ENCODE peak calls at places on chromosomes 11 and 22, in five cellular contexts. T is IMR-90; G is ovary; N is lung; M is CD4-positive, alpha-beta memory T cell. E is an unnamed sample.

GRCh38 chr11:128422576-128423370 is 164.6 kb downstream of the ETS1 start:
- DNase-seq in T (no peak), N (no peak), M (peak; percentile 90), G (no peak), E (peak; percentile 33)

GRCh38 chr22:49735411-49736311 is 92.0 kb downstream of the BRD1 start:
- DNase-seq in M (no peak), G (no peak), T (no peak), N (no peak), E (peak; percentile 36)

GRCh38 chr11:77424639-77425038 is 49.3 kb downstream of the PAK1 start:
- DNase-seq in T (no peak), N (no peak), G (no peak), M (no peak), E (no peak)

GRCh38 chr11:100578966-100579365 is 108.1 kb upstream of the ARHGAP42 start:
- DNase-seq in M (no peak), G (no peak), T (peak; percentile 61), N (no peak), E (no peak)

GRCh38 chr22:41910599-41911291 is 4.1 kb downstream of the SHISA8 start:
- DNase-seq in M (peak; percentile 34), G (peak; percentile 66), N (no peak), T (no peak), E (no peak)

GRCh38 chr22:30178180-30179126 is 68.1 kb downstream of the LIF start:
- DNase-seq in G (no peak), N (no peak), M (peak; percentile 14), T (no peak), E (no peak)

GRCh38 chr22:21972806-21973205 is 9.8 kb downstream of the TOP3B start:
- DNase-seq in T (no peak), N (no peak), M (no peak), G (no peak), E (peak; percentile 37)

GRCh38 chr11:83192846-83193245 is 666 bp upstream of the ANKRD42 start:
- DNase-seq in N (no peak), G (no peak), T (no peak), M (no peak), E (no peak)

GRCh38 chr22:17121235-17122195 is at the start of gene TMEM121B:
- DNase-seq in M (no peak), N (no peak), G (peak; percentile 48), T (peak; percentile 59), E (peak; percentile 64)

GRCh38 chr11:8913961-8914660 is 3.1 kb downstream of the AKIP1 start:
- DNase-seq in N (no peak), M (peak; percentile 30), T (peak; percentile 39), G (peak; percentile 56), E (no peak)

GRCh38 chr11:105588001-105588400 is 21.9 kb upstream of the GRIA4 start:
- DNase-seq in N (no peak), G (no peak), T (peak; percentile 83), M (no peak), E (no peak)

GRCh38 chr11:296976-297665 is 2.2 kb downstream of the IFITM5 start:
- DNase-seq in G (peak; percentile 38), M (no peak), N (no peak), T (no peak), E (peak; percentile 73)

GRCh38 chr22:47237890-47238480 is 475.5 kb downstream of the TBC1D22A start:
- DNase-seq in G (no peak), T (no peak), N (peak; percentile 19), M (no peak), E (no peak)

GRCh38 chr22:45239378-45240136 is 1.1 kb downstream of the KIAA0930 start:
- DNase-seq in N (no peak), M (no peak), T (no peak), G (no peak), E (no peak)

GRCh38 chr11:86314636-86315035 is 12.6 kb downstream of the HIKESHI start:
- DNase-seq in T (no peak), M (no peak), N (no peak), G (no peak), E (no peak)

GRCh38 chr11:44047298-44047697 is 483 bp upstream of the ACCSL start:
- DNase-seq in N (no peak), M (no peak), T (no peak), G (no peak), E (no peak)

GRCh38 chr11:29280452-29280851 is 736.4 kb downstream of the KCNA4 start:
- DNase-seq in N (no peak), M (no peak), T (peak; percentile 25), G (no peak), E (no peak)

GRCh38 chr11:35404397-35404775 is 15.0 kb downstream of the SLC1A2 start:
- DNase-seq in T (peak; percentile 38), M (no peak), N (peak; percentile 64), G (no peak), E (peak; percentile 89)

GRCh38 chr11:35407041-35407440 is 12.3 kb downstream of the SLC1A2 start:
- DNase-seq in M (no peak), N (no peak), T (no peak), G (no peak), E (no peak)

GRCh38 chr11:35398881-35399280 is 20.5 kb downstream of the SLC1A2 start:
- DNase-seq in T (peak; percentile 19), N (no peak), G (no peak), M (no peak), E (no peak)

GRCh38 chr11:35403765-35404396 is 15.5 kb downstream of the SLC1A2 start:
- DNase-seq in M (no peak), N (no peak), T (no peak), G (no peak), E (no peak)

DNA sequence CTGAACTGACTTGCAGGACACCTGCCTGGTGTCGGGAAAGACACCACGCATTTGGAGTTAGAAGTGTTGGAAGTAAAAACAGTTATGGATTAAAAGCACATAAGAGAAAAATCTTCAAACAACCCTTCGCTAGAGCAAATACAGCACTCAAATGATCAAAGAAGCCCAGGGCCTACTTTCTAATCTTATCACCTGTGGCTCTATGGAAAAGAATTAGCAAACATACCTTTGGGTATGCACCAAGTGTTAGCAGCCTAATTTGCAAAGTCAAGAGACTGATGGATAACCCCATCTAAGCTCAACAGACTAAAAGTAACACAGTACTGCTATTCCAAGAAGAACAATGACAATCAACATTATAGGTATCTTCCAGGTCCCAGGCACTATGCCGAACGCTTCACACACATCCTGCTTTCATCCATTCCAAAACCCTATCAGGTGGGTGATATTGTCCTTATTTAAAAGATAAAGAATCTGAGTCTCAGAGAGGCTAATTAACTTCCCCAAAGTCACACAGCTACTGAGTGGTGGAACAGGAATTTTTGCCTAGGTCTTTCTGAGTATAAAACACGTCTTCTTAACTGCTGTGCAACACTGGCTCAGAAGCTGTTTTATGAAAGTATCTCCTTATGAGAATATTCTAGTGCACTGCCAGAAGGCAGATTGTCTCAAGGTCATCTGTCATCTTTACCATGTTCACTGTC is 16.5 kb downstream of the SLC1A2 start:
- DNase-seq in M (no peak), T (no peak), G (no peak), N (no peak), E (no peak)
- H3K4me1 ChIP-seq in M (no peaks in the 10 kb centered on the region), T (peaks cover 19% of the 10 kb centered on the region), G (no peaks in the 10 kb centered on the region), N (no peaks in the 10 kb centered on the region), E (peaks cover 20% of the 10 kb centered on the region)

DNA sequence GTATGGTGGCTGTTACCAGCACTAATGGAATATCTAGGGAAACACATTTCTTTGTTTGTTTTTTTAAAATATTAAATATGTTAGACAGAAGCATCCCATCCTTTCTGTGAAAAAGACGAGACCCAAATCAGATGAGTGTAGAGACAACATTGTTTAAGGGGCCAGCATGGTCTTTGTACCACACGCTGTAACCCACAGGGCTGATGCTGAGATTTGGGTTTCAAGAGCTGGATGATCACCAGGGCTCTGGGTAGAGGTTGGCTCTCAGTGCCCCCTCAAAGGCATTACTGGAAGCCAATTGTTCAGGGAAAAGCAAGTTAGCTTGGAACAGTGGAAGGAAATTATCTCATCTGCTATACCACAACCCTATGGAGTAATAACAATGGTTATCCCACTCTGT is 472.3 kb downstream of the INSC start:
- DNase-seq in N (no peak), M (no peak), G (no peak), T (no peak), E (no peak)
- H3K4me3 ChIP-seq in N (no peak overlapping the region), M (no peak overlapping the region), G (no peak overlapping the region), T (no peak overlapping the region), E (no peak overlapping the region)

DNA sequence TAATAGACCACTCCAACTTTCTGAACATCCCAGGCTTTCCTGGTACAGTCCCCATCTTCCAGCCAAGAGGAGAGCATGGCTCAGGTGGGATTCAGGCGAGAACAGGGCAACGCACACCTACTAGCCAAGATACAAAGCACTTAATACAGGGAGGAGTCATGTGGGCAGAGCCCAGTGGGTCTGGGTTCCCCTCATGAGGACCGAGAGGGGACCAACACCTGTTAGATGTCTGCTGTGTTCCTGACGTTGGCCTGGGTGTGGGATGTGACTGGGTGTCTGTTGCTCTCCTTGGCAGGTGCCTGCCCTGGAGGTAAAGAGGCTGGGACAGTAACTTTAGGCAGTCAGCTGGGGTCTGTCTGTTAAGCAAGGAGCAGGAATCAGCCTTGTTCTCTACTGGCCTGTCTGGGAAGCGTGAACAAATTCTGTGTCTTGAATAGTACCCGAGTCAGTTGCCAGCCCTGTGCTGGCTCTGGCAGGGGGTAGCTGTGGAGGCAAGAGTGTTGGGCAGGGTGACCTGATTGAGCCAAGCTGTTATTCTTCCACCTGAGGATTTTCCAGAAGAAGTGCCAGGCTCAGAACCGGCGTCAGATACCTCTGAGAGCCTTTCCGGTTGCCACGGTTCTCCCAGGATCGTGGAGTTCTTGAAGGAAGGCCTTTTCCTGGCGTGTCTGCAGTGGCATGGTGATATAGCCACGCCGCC is 56.3 kb downstream of the BCR start:
- DNase-seq in G (no peak), T (no peak), N (no peak), M (no peak), E (no peak)
- H3K4me1 ChIP-seq in G (peaks cover 9% of the 10 kb centered on the region), T (peaks cover 14% of the 10 kb centered on the region), N (peaks cover 5% of the 10 kb centered on the region), M (peaks cover 56% of the 10 kb centered on the region), E (peaks cover 10% of the 10 kb centered on the region)

GRCh38 chr11:110098645-110099044 is 5.5 kb downstream of the ZC3H12C start:
- DNase-seq in M (no peak), T (peak; percentile 13), G (no peak), N (no peak), E (no peak)
- H3K4me3 ChIP-seq in M (no peak overlapping the region), T (no peak overlapping the region), G (no peak overlapping the region), N (no peak overlapping the region), E (no peak overlapping the region)

GRCh38 chr22:20920881-20921203 is 3.6 kb downstream of the CRKL start:
- DNase-seq in T (no peak), G (no peak), N (no peak), M (no peak), E (no peak)
- H3K4me1 ChIP-seq in T (peaks cover 4% of the 10 kb centered on the region), G (peaks cover 7% of the 10 kb centered on the region), N (peaks cover 17% of the 10 kb centered on the region), M (peaks cover 75% of the 10 kb centered on the region), E (no peaks in the 10 kb centered on the region)

E was measured in pancreas.